ENCODE peak calls at places on chromosomes 13 and 19, in eight cellular contexts. One of them, this sample, is unnamed.

GRCh38 chr13:27968316-27969072 is 621 bp downstream of the CDX2 start:
- DNase-seq in SK-N-SH: peak
- DNase-seq in K562: no peak
- DNase-seq in HCT116: no peak
- DNase-seq in GM12878: no peak
- DNase-seq in GM23338: peak
- DNase-seq in H1: peak
- DNase-seq in HepG2: no peak
- DNase-seq in this sample: no peak

GRCh38 chr19:41843371-41843770 is 1.1 kb downstream of the LYPD4 start:
- DNase-seq in K562: peak
- DNase-seq in HepG2: no peak
- DNase-seq in H1: no peak
- DNase-seq in HCT116: no peak
- DNase-seq in SK-N-SH: no peak
- DNase-seq in GM23338: no peak
- DNase-seq in GM12878: no peak
- DNase-seq in this sample: no peak

GRCh38 chr19:40862785-40863184 is 12.5 kb upstream of the CYP2A6 start:
- DNase-seq in HepG2: no peak
- DNase-seq in K562: peak
- DNase-seq in GM23338: no peak
- DNase-seq in H1: no peak
- DNase-seq in SK-N-SH: no peak
- DNase-seq in HCT116: no peak
- DNase-seq in GM12878: no peak
- DNase-seq in this sample: no peak

GRCh38 chr13:102678339-102679122 is 16.3 kb downstream of the METTL21C start:
- DNase-seq in GM12878: no peak
- DNase-seq in HepG2: no peak
- DNase-seq in K562: no peak
- DNase-seq in GM23338: no peak
- DNase-seq in HCT116: no peak
- DNase-seq in SK-N-SH: no peak
- DNase-seq in H1: no peak
- DNase-seq in this sample: no peak

GRCh38 chr19:16216744-16217670 is 19.3 kb downstream of the AP1M1 start:
- DNase-seq in HCT116: no peak
- DNase-seq in HepG2: no peak
- DNase-seq in K562: no peak
- DNase-seq in SK-N-SH: peak
- DNase-seq in GM12878: no peak
- DNase-seq in GM23338: no peak
- DNase-seq in H1: no peak
- DNase-seq in this sample: no peak

GRCh38 chr19:29285878-29286277 is 72.9 kb upstream of the UQCRFS1 start:
- DNase-seq in H1: peak
- DNase-seq in GM23338: peak
- DNase-seq in HepG2: no peak
- DNase-seq in HCT116: no peak
- DNase-seq in GM12878: no peak
- DNase-seq in K562: peak
- DNase-seq in SK-N-SH: peak
- DNase-seq in this sample: no peak

GRCh38 chr19:3171894-3172679 is 6.5 kb upstream of the S1PR4 start:
- DNase-seq in HCT116: no peak
- DNase-seq in H1: no peak
- DNase-seq in GM23338: no peak
- DNase-seq in SK-N-SH: no peak
- DNase-seq in HepG2: peak
- DNase-seq in GM12878: no peak
- DNase-seq in K562: no peak
- DNase-seq in this sample: no peak

GRCh38 chr13:80363890-80364503 is 23.1 kb upstream of the SPRY2 start:
- DNase-seq in HCT116: no peak
- DNase-seq in HepG2: peak
- DNase-seq in SK-N-SH: peak
- DNase-seq in K562: peak
- DNase-seq in GM23338: peak
- DNase-seq in H1: no peak
- DNase-seq in GM12878: no peak
- DNase-seq in this sample: peak

GRCh38 chr19:49335784-49336481 is 727 bp downstream of the CD37 start:
- DNase-seq in HepG2: no peak
- DNase-seq in GM12878: no peak
- DNase-seq in SK-N-SH: no peak
- DNase-seq in GM23338: no peak
- DNase-seq in HCT116: no peak
- DNase-seq in H1: no peak
- DNase-seq in K562: no peak
- DNase-seq in this sample: no peak

GRCh38 chr13:29845440-29846056 is 4.9 kb downstream of the UBL3 start:
- DNase-seq in HepG2: no peak
- DNase-seq in GM12878: no peak
- DNase-seq in HCT116: no peak
- DNase-seq in K562: peak
- DNase-seq in H1: no peak
- DNase-seq in SK-N-SH: no peak
- DNase-seq in GM23338: no peak
- DNase-seq in this sample: peak

GRCh38 chr13:79108914-79109643 is 297.0 kb downstream of the RBM26 start:
- DNase-seq in K562: no peak
- DNase-seq in GM12878: peak
- DNase-seq in HCT116: no peak
- DNase-seq in SK-N-SH: no peak
- DNase-seq in HepG2: no peak
- DNase-seq in H1: no peak
- DNase-seq in GM23338: no peak
- DNase-seq in this sample: no peak

GRCh38 chr13:34942732-34943674 is 933 bp downstream of the NBEA start:
- DNase-seq in HCT116: no peak
- DNase-seq in H1: peak
- DNase-seq in HepG2: no peak
- DNase-seq in GM12878: no peak
- DNase-seq in GM23338: peak
- DNase-seq in SK-N-SH: peak
- DNase-seq in K562: no peak
- DNase-seq in this sample: peak

GRCh38 chr13:110097013-110097412 is 209.9 kb downstream of the COL4A1 start:
- DNase-seq in H1: no peak
- DNase-seq in K562: no peak
- DNase-seq in HepG2: no peak
- DNase-seq in GM23338: no peak
- DNase-seq in GM12878: no peak
- DNase-seq in HCT116: no peak
- DNase-seq in SK-N-SH: no peak
- DNase-seq in this sample: no peak

GRCh38 chr19:54517483-54517882 is 14.9 kb downstream of the LAIR2 start:
- DNase-seq in H1: peak
- DNase-seq in GM23338: peak
- DNase-seq in HCT116: no peak
- DNase-seq in HepG2: peak
- DNase-seq in SK-N-SH: no peak
- DNase-seq in K562: peak
- DNase-seq in GM12878: no peak
- DNase-seq in this sample: peak

GRCh38 chr19:41332468-41332867 is 21.3 kb downstream of the TGFB1 start:
- DNase-seq in HepG2: no peak
- DNase-seq in GM12878: no peak
- DNase-seq in K562: no peak
- DNase-seq in SK-N-SH: no peak
- DNase-seq in GM23338: no peak
- DNase-seq in HCT116: no peak
- DNase-seq in H1: no peak
- DNase-seq in this sample: no peak

GRCh38 chr19:31118292-31118925 is 230.8 kb downstream of the TSHZ3 start:
- DNase-seq in K562: no peak
- DNase-seq in GM12878: no peak
- DNase-seq in HCT116: no peak
- DNase-seq in HepG2: no peak
- DNase-seq in GM23338: peak
- DNase-seq in H1: no peak
- DNase-seq in SK-N-SH: no peak
- DNase-seq in this sample: no peak

GRCh38 chr19:31119951-31120690 is 229.1 kb downstream of the TSHZ3 start:
- DNase-seq in GM23338: no peak
- DNase-seq in K562: no peak
- DNase-seq in SK-N-SH: no peak
- DNase-seq in GM12878: no peak
- DNase-seq in HepG2: no peak
- DNase-seq in H1: no peak
- DNase-seq in HCT116: no peak
- DNase-seq in this sample: no peak

GRCh38 chr19:31121501-31121900 is 227.7 kb downstream of the TSHZ3 start:
- DNase-seq in HCT116: no peak
- DNase-seq in HepG2: no peak
- DNase-seq in K562: no peak
- DNase-seq in H1: no peak
- DNase-seq in GM12878: no peak
- DNase-seq in SK-N-SH: no peak
- DNase-seq in GM23338: no peak
- DNase-seq in this sample: no peak

GRCh38 chr19:31120952-31121351 is 228.3 kb downstream of the TSHZ3 start:
- DNase-seq in HCT116: no peak
- DNase-seq in H1: no peak
- DNase-seq in SK-N-SH: no peak
- DNase-seq in GM12878: no peak
- DNase-seq in K562: no peak
- DNase-seq in HepG2: no peak
- DNase-seq in GM23338: no peak
- DNase-seq in this sample: no peak

DNA sequence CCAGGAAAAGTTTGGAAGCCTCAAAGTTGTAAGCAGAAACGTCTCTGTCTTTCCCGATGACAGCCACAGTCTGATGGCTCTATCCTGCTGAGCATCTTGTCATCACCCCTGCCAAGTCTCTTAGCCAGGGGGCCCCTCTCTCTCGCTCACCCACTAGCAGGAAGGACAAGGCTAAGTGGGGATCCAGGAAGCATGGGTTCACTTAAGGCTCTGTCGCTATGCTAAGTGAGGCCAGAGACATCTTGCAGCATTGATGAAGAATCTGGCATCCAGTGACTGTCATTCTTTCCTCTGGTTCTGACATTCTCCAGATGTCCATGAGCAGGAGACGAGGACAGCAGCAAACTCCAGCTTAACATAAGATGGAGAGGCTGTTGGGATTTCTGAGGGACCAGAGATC is 230.3 kb downstream of the TSHZ3 start:
- DNase-seq in GM23338: no peak
- DNase-seq in H1: no peak
- DNase-seq in GM12878: no peak
- DNase-seq in SK-N-SH: no peak
- DNase-seq in K562: no peak
- DNase-seq in HepG2: no peak
- DNase-seq in HCT116: no peak
- DNase-seq in this sample: no peak
- H2AFZ ChIP-seq in GM23338: no peak
- H2AFZ ChIP-seq in H1: no peak
- H2AFZ ChIP-seq in GM12878: no peak
- H2AFZ ChIP-seq in SK-N-SH: no peak
- H2AFZ ChIP-seq in K562: no peak
- H2AFZ ChIP-seq in HepG2: no peak
- H2AFZ ChIP-seq in HCT116: no peak
- H2AFZ ChIP-seq in this sample: no peak

GRCh38 chr19:8147579-8147978 is 1.8 kb downstream of the FBN3 start:
- DNase-seq in K562: no peak
- DNase-seq in GM23338: no peak
- DNase-seq in GM12878: no peak
- DNase-seq in HepG2: no peak
- DNase-seq in SK-N-SH: no peak
- DNase-seq in HCT116: no peak
- DNase-seq in H1: no peak
- DNase-seq in this sample: no peak
- TF ChIP-seq POLR2AphosphoS5 in K562: no peak
- TF ChIP-seq POLR2AphosphoS5 in GM23338: no peak
- TF ChIP-seq POLR2AphosphoS5 in GM12878: no peak
- TF ChIP-seq POLR2AphosphoS5 in HepG2: no peak
- TF ChIP-seq POLR2AphosphoS5 in SK-N-SH: no peak
- TF ChIP-seq POLR2AphosphoS5 in HCT116: no peak
- TF ChIP-seq POLR2AphosphoS5 in H1: no peak
- TF ChIP-seq POLR2AphosphoS5 in this sample: no peak

DNA sequence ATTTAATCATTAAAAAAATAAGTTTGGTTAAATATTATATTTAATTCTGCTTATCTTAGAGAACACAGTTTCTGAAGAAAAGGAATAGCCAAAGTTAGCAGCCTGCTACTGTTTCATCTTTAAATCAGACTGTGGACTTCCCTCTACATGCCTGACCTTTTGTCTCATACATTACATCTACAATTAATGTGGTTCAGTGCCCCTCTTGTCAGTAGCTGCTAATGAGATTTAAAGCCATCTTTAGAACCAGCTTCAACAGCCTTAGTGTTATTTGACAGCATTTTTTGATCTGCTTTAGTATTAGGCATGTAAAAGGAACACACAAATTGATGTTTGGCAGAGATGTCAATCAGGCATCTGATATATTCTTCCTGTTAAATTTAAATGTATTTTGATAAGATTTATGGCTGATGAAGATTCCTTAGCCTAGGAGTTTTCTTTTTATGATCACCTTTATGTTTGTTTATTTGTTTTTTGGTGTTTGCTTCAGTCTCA is 1925.8 kb upstream of the PRR20A start:
- DNase-seq in HCT116: no peak
- DNase-seq in K562: no peak
- DNase-seq in H1: no peak
- DNase-seq in GM12878: no peak
- DNase-seq in GM23338: no peak
- DNase-seq in HepG2: no peak
- DNase-seq in SK-N-SH: no peak
- DNase-seq in this sample: no peak
- H2AFZ ChIP-seq in HCT116: no peak
- H2AFZ ChIP-seq in K562: no peak
- H2AFZ ChIP-seq in H1: peak
- H2AFZ ChIP-seq in GM12878: no peak
- H2AFZ ChIP-seq in GM23338: no peak
- H2AFZ ChIP-seq in HepG2: no peak
- H2AFZ ChIP-seq in SK-N-SH: no peak
- H2AFZ ChIP-seq in this sample: no peak

GRCh38 chr19:1064661-1065605 is 2.0 kb upstream of the ARHGAP45 start:
- DNase-seq in SK-N-SH: peak
- DNase-seq in H1: peak
- DNase-seq in GM23338: peak
- DNase-seq in HepG2: no peak
- DNase-seq in GM12878: no peak
- DNase-seq in HCT116: peak
- DNase-seq in K562: peak
- DNase-seq in this sample: peak
- TF ChIP-seq POLR2AphosphoS5 in SK-N-SH: no peak
- TF ChIP-seq POLR2AphosphoS5 in H1: no peak
- TF ChIP-seq POLR2AphosphoS5 in GM23338: no peak
- TF ChIP-seq POLR2AphosphoS5 in HepG2: no peak
- TF ChIP-seq POLR2AphosphoS5 in GM12878: no peak
- TF ChIP-seq POLR2AphosphoS5 in HCT116: peak
- TF ChIP-seq POLR2AphosphoS5 in K562: no peak
- TF ChIP-seq POLR2AphosphoS5 in this sample: peak

GRCh38 chr19:6710273-6711077 is 10.0 kb downstream of the C3 start:
- DNase-seq in HepG2: no peak
- DNase-seq in SK-N-SH: no peak
- DNase-seq in GM23338: peak
- DNase-seq in K562: no peak
- DNase-seq in GM12878: no peak
- DNase-seq in HCT116: no peak
- DNase-seq in H1: peak
- DNase-seq in this sample: no peak
- H2AFZ ChIP-seq in HepG2: no peak
- H2AFZ ChIP-seq in SK-N-SH: no peak
- H2AFZ ChIP-seq in GM23338: peak
- H2AFZ ChIP-seq in K562: no peak
- H2AFZ ChIP-seq in GM12878: no peak
- H2AFZ ChIP-seq in HCT116: no peak
- H2AFZ ChIP-seq in H1: peak
- H2AFZ ChIP-seq in this sample: no peak

This sample was measured in endothelial cell of umbilical vein.